ENCODE peak calls at places on chromosomes 4 and X, in five cellular contexts. G, R, N, I and P are unnamed samples.

GRCh38 chr4:94523617-94524016 is 71.9 kb downstream of the PDLIM5 start:
- DNase-seq in I (no peak), G (no peak), R (no peak), N (no peak), P (no peak)

GRCh38 chr4:37715889-37716402 is 29.8 kb upstream of the RELL1 start:
- DNase-seq in R (no peak), I (no peak), N (no peak), G (no peak), P (no peak)

GRCh38 chrX:10833299-10834169 is 213.1 kb upstream of the MID1 start:
- DNase-seq in G (peak; percentile 24), I (peak; percentile 31), R (no peak), N (peak; percentile 27), P (no peak)

GRCh38 chr4:118711047-118711446 is 25.9 kb downstream of the METTL14 start:
- DNase-seq in G (no peak), R (no peak), I (no peak), N (no peak), P (no peak)

GRCh38 chr4:111399523-111400135 is 745.6 kb upstream of the FAM241A start:
- DNase-seq in G (no peak), R (no peak), N (peak; percentile 44), I (no peak), P (no peak)

GRCh38 chr4:9812530-9813340 is 31.3 kb downstream of the DRD5 start:
- DNase-seq in R (no peak), I (no peak), G (no peak), N (no peak), P (no peak)

GRCh38 chr4:54101190-54102041 is 1.5 kb downstream of the GSX2 start:
- DNase-seq in N (no peak), R (no peak), I (no peak), G (no peak), P (no peak)

GRCh38 chr4:91830681-91831395 is 472.9 kb upstream of the GRID2 start:
- DNase-seq in G (no peak), R (no peak), I (no peak), N (no peak), P (no peak)

GRCh38 chr4:93384211-93384610 is 444.3 kb upstream of the ATOH1 start:
- DNase-seq in G (no peak), I (no peak), R (no peak), N (no peak), P (no peak)

GRCh38 chr4:147518086-147518485 is 37.2 kb downstream of the EDNRA start:
- DNase-seq in R (no peak), G (no peak), I (no peak), N (no peak), P (no peak)

GRCh38 chr4:96649536-96649935 is 809.6 kb downstream of the PDHA2 start:
- DNase-seq in I (no peak), G (no peak), R (no peak), N (no peak), P (no peak)

GRCh38 chrX:67544871-67545771 is 1.3 kb downstream of the AR start:
- DNase-seq in I (no peak), R (no peak), G (peak; percentile 22), N (peak; percentile 69), P (no peak)

GRCh38 chrX:95974885-95975284 is 709.8 kb upstream of the DIAPH2 start:
- DNase-seq in R (no peak), G (no peak), N (no peak), I (no peak), P (no peak)

GRCh38 chr4:57064811-57065711 is 45.1 kb downstream of the IGFBP7 start:
- DNase-seq in G (peak; percentile 72), R (no peak), N (no peak), I (no peak), P (no peak)

GRCh38 chr4:108114503-108114902 is 54.2 kb downstream of the LEF1 start:
- DNase-seq in G (no peak), I (no peak), R (no peak), N (no peak), P (no peak)

GRCh38 chr4:41360214-41360910 is 103.6 kb downstream of the UCHL1 start:
- DNase-seq in R (no peak), N (peak; percentile 80), G (peak; percentile 41), I (peak; percentile 81), P (no peak)

GRCh38 chrX:124406294-124407013 is 60.1 kb downstream of the SH2D1A start:
- DNase-seq in N (peak; percentile 79), I (peak; percentile 45), G (no peak), R (no peak), P (no peak)

GRCh38 chr4:138978028-138978585 is 37.5 kb upstream of the NOCT start:
- DNase-seq in N (no peak), I (no peak), G (no peak), R (no peak), P (no peak)

GRCh38 chr4:122639181-122639580 is 18.3 kb upstream of the IL21 start:
- DNase-seq in R (no peak), I (no peak), N (no peak), G (no peak), P (no peak)

GRCh38 chr4:88443486-88443885 is 13.4 kb upstream of the HERC5 start:
- DNase-seq in N (no peak), R (no peak), I (no peak), G (no peak), P (no peak)
- H3K36me3 ChIP-seq in N (peaks cover 6% of the 10 kb centered on the region), R (peaks cover 5% of the 10 kb centered on the region), I (no peaks in the 10 kb centered on the region), G (no peaks in the 10 kb centered on the region), P (peaks cover 21% of the 10 kb centered on the region)

DNA sequence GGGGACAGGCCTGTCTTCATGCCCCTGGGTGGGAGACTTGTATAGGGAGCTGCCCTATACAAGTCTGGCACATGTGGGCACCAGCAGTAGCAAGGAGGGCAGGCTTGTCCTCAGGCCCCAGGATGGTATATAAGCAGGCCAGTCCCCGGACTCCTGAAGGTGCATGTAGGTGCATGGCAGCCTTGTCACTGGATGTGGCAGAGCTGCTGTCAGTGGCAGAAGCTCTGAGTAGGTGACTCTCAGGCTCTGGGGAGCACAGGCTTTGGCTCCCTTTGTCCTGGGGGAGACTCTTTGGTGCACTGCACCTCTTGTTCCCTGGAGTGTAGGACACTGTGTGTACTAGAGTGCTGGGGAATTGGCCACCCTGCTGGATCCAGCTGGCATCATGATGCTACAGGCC is 376.7 kb upstream of the DIPK2B start:
- DNase-seq in N (no peak), R (no peak), G (no peak), I (no peak), P (no peak)
- H3K36me3 ChIP-seq in N (no peaks in the 10 kb centered on the region), R (no peaks in the 10 kb centered on the region), G (no peaks in the 10 kb centered on the region), I (no peaks in the 10 kb centered on the region), P (no peaks in the 10 kb centered on the region)

DNA sequence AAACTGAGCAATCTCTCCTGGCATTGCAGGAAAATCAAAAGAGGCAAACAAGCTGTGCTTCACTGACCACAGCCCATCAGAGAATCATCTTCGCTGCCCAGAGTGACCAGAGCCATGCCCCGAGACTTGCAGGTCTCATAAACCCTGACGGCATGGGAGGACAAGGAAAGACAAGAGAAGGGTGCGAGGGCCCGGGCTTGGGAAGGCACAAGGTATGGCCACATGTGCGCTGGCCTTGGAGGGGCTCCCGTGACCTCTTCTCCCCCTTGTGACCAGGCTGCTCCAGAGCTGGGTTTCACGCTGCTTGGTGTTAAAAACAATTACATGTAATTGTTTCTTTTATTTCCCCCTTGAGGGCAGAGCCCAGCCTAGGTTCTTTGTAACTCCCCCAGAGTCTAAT is 20.8 kb downstream of the DCTD start:
- DNase-seq in I (no peak), G (no peak), N (no peak), R (no peak), P (no peak)
- H3K36me3 ChIP-seq in I (peaks cover 5% of the 10 kb centered on the region), G (no peaks in the 10 kb centered on the region), N (peaks cover 27% of the 10 kb centered on the region), R (peaks cover 16% of the 10 kb centered on the region), P (peaks cover 49% of the 10 kb centered on the region)

GRCh38 chr4:112655270-112655669 is 18.3 kb downstream of the LARP7 start:
- DNase-seq in R (no peak), N (no peak), G (no peak), I (no peak), P (no peak)
- H3K36me3 ChIP-seq in R (peaks cover 28% of the 10 kb centered on the region), N (peaks cover 23% of the 10 kb centered on the region), G (no peaks in the 10 kb centered on the region), I (peaks cover 7% of the 10 kb centered on the region), P (peaks cover 58% of the 10 kb centered on the region)

DNA sequence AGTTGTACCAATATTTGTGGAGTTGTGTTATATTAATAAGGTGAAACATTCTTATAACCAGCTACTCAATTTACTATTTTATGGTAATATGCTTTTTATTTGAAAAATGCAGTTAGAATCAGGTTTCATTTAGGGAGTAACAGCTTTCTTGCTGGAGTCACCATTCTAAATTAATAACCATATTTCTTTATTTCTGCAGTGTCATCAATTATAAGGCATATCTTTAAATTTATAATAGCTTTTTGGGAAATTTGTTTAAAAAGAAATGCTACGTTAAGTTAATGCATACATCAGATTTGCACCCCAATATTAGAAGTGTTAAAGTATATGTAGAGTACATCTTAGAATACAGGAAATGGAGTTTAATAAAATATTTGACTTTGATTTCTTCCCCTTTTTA is 18.9 kb downstream of the USP38 start:
- DNase-seq in R (no peak), I (no peak), G (no peak), N (no peak), P (no peak)
- H3K36me3 ChIP-seq in R (peaks cover 20% of the 10 kb centered on the region), I (peaks cover 4% of the 10 kb centered on the region), G (no peaks in the 10 kb centered on the region), N (peaks cover 35% of the 10 kb centered on the region), P (peaks cover 75% of the 10 kb centered on the region)

GRCh38 chr4:128068927-128069326 is 7.8 kb downstream of the LARP1B start:
- DNase-seq in N (peak; percentile 43), I (no peak), G (no peak), R (no peak), P (no peak)
- H3K36me3 ChIP-seq in N (no peaks in the 10 kb centered on the region), I (no peaks in the 10 kb centered on the region), G (no peaks in the 10 kb centered on the region), R (no peaks in the 10 kb centered on the region), P (no peaks in the 10 kb centered on the region)